ENCODE peak calls at places on chromosomes 13 and 19, in six cellular contexts. One of them, this sample, is unnamed.

GRCh38 chr13:19910336-19911072 is 47.1 kb upstream of the ZMYM5 start:
- DNase-seq in thoracic aorta: no peak
- DNase-seq in fibroblast of lung: no peak
- DNase-seq in uterus: no peak
- DNase-seq in pancreas: no peak
- DNase-seq in SK-N-SH: no peak
- DNase-seq in this sample: peak; percentile 72

GRCh38 chr19:18586311-18586710 is 2.3 kb upstream of the REX1BD start:
- DNase-seq in thoracic aorta: no peak
- DNase-seq in fibroblast of lung: no peak
- DNase-seq in uterus: no peak
- DNase-seq in pancreas: no peak
- DNase-seq in SK-N-SH: no peak
- DNase-seq in this sample: no peak

GRCh38 chr19:8517551-8518442 is 3.8 kb upstream of the ZNF414 start:
- DNase-seq in thoracic aorta: no peak
- DNase-seq in fibroblast of lung: peak; percentile 37
- DNase-seq in uterus: no peak
- DNase-seq in pancreas: no peak
- DNase-seq in SK-N-SH: no peak
- DNase-seq in this sample: no peak

GRCh38 chr19:18743281-18743825 is 47.8 kb downstream of the COMP start:
- DNase-seq in thoracic aorta: no peak
- DNase-seq in fibroblast of lung: peak; percentile 79
- DNase-seq in uterus: peak; percentile 62
- DNase-seq in pancreas: peak; percentile 54
- DNase-seq in SK-N-SH: peak; percentile 92
- DNase-seq in this sample: no peak

GRCh38 chr19:17219286-17219685 is 4.1 kb downstream of the USE1 start:
- DNase-seq in thoracic aorta: no peak
- DNase-seq in fibroblast of lung: no peak
- DNase-seq in uterus: no peak
- DNase-seq in pancreas: no peak
- DNase-seq in SK-N-SH: no peak
- DNase-seq in this sample: no peak

GRCh38 chr19:29578349-29578748 is 27.7 kb upstream of the POP4 start:
- DNase-seq in thoracic aorta: no peak
- DNase-seq in fibroblast of lung: no peak
- DNase-seq in uterus: no peak
- DNase-seq in pancreas: no peak
- DNase-seq in SK-N-SH: no peak
- DNase-seq in this sample: no peak

GRCh38 chr13:114124921-114125320 is 7.5 kb downstream of the RASA3 start:
- DNase-seq in thoracic aorta: no peak
- DNase-seq in fibroblast of lung: peak; percentile 72
- DNase-seq in uterus: no peak
- DNase-seq in pancreas: no peak
- DNase-seq in SK-N-SH: no peak
- DNase-seq in this sample: peak; percentile 77

GRCh38 chr13:49585220-49586157 is at the start of gene RCBTB1:
- DNase-seq in thoracic aorta: peak; percentile 8
- DNase-seq in fibroblast of lung: peak; percentile 58
- DNase-seq in uterus: peak; percentile 55
- DNase-seq in pancreas: peak; percentile 79
- DNase-seq in SK-N-SH: peak; percentile 99
- DNase-seq in this sample: no peak

GRCh38 chr19:22608441-22608840 is 25.7 kb upstream of the ZNF492 start:
- DNase-seq in thoracic aorta: no peak
- DNase-seq in fibroblast of lung: no peak
- DNase-seq in uterus: no peak
- DNase-seq in pancreas: no peak
- DNase-seq in SK-N-SH: no peak
- DNase-seq in this sample: no peak

DNA sequence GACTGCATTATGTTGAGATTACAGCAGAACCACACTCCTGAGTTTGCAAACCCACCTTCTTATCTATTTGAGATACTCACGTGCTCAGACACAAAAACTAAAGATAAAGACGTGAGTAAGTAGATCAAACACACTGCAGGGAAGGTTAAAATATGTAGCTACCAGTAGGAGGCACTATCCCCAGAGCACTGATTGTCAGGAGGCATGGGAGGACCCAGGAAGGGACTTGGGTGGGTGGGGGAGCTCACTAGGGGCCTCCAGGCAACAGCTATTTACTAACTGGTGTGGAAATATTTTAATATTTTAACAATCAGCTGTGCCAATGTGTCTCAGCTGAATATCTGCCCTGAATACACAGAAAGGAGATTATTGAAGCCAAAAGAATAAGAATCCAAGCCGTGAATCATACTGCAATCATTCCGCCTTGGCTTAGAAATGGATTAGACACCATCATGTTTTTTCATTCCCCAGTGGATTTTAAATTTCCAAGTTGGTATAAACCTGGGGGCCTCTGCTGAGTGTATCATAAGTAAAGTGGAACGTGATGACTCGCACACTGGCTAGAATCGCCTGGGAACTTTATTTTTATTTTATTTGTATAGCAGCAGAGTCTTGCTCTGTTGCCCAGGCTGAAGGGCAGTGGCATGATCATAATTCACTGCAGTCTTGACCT is 73.2 kb upstream of the CACNA1A start:
- DNase-seq in thoracic aorta: no peak
- DNase-seq in fibroblast of lung: no peak
- DNase-seq in uterus: no peak
- DNase-seq in pancreas: no peak
- DNase-seq in SK-N-SH: no peak
- DNase-seq in this sample: no peak
- TF ChIP-seq CTCF in thoracic aorta: no peak
- TF ChIP-seq CTCF in fibroblast of lung: no peak
- TF ChIP-seq CTCF in uterus: no peak
- TF ChIP-seq CTCF in pancreas: no peak
- TF ChIP-seq CTCF in SK-N-SH: peak; percentile 26
- TF ChIP-seq CTCF in this sample: no peak

GRCh38 chr19:15197275-15198005 is 3.4 kb downstream of the NOTCH3 start:
- DNase-seq in thoracic aorta: no peak
- DNase-seq in fibroblast of lung: peak; percentile 39
- DNase-seq in uterus: no peak
- DNase-seq in pancreas: no peak
- DNase-seq in SK-N-SH: peak; percentile 67
- DNase-seq in this sample: no peak

GRCh38 chr19:15195987-15196682 is 4.7 kb downstream of the NOTCH3 start:
- DNase-seq in thoracic aorta: no peak
- DNase-seq in fibroblast of lung: no peak
- DNase-seq in uterus: no peak
- DNase-seq in pancreas: peak; percentile 85
- DNase-seq in SK-N-SH: no peak
- DNase-seq in this sample: peak; percentile 5

GRCh38 chr19:15195381-15195964 is 5.3 kb downstream of the NOTCH3 start:
- DNase-seq in thoracic aorta: peak; percentile 59
- DNase-seq in fibroblast of lung: peak; percentile 53
- DNase-seq in uterus: peak; percentile 53
- DNase-seq in pancreas: peak; percentile 59
- DNase-seq in SK-N-SH: peak; percentile 94
- DNase-seq in this sample: peak; percentile 14

GRCh38 chr19:15196683-15197005 is 4.2 kb downstream of the NOTCH3 start:
- DNase-seq in thoracic aorta: no peak
- DNase-seq in fibroblast of lung: no peak
- DNase-seq in uterus: no peak
- DNase-seq in pancreas: no peak
- DNase-seq in SK-N-SH: no peak
- DNase-seq in this sample: no peak

GRCh38 chr19:15194938-15195337 is 5.9 kb downstream of the NOTCH3 start:
- DNase-seq in thoracic aorta: peak; percentile 66
- DNase-seq in fibroblast of lung: no peak
- DNase-seq in uterus: no peak
- DNase-seq in pancreas: peak; percentile 36
- DNase-seq in SK-N-SH: no peak
- DNase-seq in this sample: no peak
- H3K27me3 ChIP-seq in thoracic aorta: no peaks in the 10 kb centered on the region
- H3K27me3 ChIP-seq in fibroblast of lung: no peaks in the 10 kb centered on the region
- H3K27me3 ChIP-seq in uterus: no peaks in the 10 kb centered on the region
- H3K27me3 ChIP-seq in pancreas: no peaks in the 10 kb centered on the region
- H3K27me3 ChIP-seq in SK-N-SH: no peaks in the 10 kb centered on the region
- H3K27me3 ChIP-seq in this sample: peaks cover 27% of the 10 kb centered on the region

DNA sequence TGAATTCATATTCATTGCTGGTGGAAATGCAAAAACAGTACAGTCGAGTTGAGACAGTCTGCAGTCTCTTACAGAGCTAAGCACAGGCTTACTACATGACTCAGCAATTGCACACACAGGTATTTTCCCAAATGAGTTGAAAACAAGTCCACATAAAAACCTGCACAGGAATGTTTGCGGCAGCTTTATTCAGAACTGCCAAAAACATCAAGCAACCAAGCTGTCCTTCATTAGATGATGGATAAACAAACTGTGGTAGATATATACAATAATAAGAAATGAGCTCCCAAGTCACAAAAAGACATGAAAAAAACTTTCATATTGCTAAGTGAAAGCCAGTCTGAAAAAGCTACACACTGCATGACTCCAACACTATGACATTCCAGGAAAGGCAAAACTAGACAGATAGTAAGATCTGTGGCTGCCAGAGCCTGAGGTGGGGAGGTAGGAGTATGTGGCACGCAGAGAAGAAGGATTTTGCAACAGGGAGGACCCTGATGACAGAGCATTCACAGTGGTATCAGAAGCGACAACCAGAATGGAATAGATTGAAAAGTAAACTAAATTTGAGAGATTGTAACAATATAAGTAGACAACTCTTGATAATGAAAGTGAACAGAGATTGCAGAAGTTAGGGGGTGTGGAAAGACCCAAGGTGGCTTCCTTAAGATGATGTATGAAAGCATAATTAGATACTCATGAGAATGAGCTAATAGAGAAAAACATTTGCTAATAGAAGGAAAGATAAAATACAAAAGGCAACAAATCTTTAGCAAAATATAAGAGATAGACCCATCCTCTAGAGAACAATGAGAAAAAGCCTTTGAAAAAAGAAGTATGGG is 52.7 kb downstream of the TSC22D1 start:
- DNase-seq in thoracic aorta: no peak
- DNase-seq in fibroblast of lung: peak; percentile 44
- DNase-seq in uterus: no peak
- DNase-seq in pancreas: peak; percentile 22
- DNase-seq in SK-N-SH: no peak
- DNase-seq in this sample: peak; percentile 79
- H3K4me3 ChIP-seq in thoracic aorta: peak overlapping the region; percentile 31
- H3K4me3 ChIP-seq in fibroblast of lung: no peak overlapping the region
- H3K4me3 ChIP-seq in uterus: no peak overlapping the region
- H3K4me3 ChIP-seq in pancreas: no peak overlapping the region
- H3K4me3 ChIP-seq in SK-N-SH: peak overlapping the region; percentile 33
- H3K4me3 ChIP-seq in this sample: no peak overlapping the region

DNA sequence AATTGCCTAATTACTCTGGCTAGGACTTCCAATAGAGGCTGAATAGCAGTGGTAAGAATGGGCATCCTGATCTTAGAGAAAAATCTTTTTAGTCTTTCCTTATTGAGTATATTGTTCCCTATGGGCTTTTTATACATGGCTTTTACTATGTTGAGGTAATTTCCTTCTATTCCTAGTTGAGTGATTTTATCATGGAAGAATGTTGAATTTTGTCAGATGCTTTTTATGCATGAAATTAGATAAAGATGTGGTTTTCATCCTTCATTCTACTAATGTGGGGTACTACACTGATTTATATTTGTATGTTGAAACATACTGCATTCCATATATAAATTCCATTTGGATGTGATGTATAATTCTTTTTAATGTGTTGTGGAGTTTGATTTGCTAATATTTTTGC is 2673.7 kb downstream of the PCDH9 start:
- DNase-seq in thoracic aorta: no peak
- DNase-seq in fibroblast of lung: no peak
- DNase-seq in uterus: no peak
- DNase-seq in pancreas: no peak
- DNase-seq in SK-N-SH: no peak
- DNase-seq in this sample: no peak
- TF ChIP-seq CTCF in thoracic aorta: no peak
- TF ChIP-seq CTCF in fibroblast of lung: no peak
- TF ChIP-seq CTCF in uterus: no peak
- TF ChIP-seq CTCF in pancreas: no peak
- TF ChIP-seq CTCF in SK-N-SH: no peak
- TF ChIP-seq CTCF in this sample: no peak

DNA sequence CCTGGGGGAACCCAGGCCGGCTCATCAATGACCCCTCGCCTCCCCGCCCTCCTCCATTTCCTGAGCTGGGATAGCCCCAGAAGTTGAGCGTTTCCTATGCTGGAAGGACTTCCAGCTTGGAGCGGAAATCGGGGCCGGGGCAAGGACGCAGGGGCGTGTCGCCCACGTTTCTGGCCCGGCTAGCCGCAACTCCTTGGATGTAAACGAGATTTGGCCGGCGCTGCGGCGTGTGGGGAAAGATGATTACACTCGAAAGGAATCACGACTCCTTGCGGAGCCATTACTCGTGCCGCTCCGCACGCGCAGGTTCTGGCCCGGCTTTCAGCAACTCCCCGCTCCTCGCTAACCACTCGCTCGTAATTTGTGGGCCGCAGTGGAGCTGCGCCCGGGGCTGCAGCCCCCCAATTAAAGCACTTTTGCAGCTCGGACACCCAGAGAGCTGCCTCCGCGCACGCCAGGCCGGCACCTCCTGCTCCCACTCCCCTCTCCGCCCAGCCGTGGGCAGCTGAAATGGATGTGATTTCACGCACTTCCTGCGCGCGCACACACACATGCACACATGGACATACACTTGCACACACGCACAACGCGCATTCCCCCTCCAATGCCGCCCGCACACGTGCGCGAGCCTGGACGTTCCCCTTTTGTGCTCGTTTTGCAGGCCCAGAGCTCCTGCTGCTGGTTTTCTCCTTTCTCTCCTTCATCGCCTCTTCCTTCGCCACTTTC is 15.7 kb downstream of the ZIC5 start:
- DNase-seq in thoracic aorta: no peak
- DNase-seq in fibroblast of lung: no peak
- DNase-seq in uterus: no peak
- DNase-seq in pancreas: no peak
- DNase-seq in SK-N-SH: no peak
- DNase-seq in this sample: no peak
- H3K27me3 ChIP-seq in thoracic aorta: peaks cover 68% of the 10 kb centered on the region
- H3K27me3 ChIP-seq in fibroblast of lung: peaks cover 61% of the 10 kb centered on the region
- H3K27me3 ChIP-seq in uterus: peaks cover 54% of the 10 kb centered on the region
- H3K27me3 ChIP-seq in pancreas: peaks cover 56% of the 10 kb centered on the region
- H3K27me3 ChIP-seq in SK-N-SH: peaks cover 98% of the 10 kb centered on the region
- H3K27me3 ChIP-seq in this sample: peaks cover 85% of the 10 kb centered on the region

GRCh38 chr13:28047784-28048388 is 52.5 kb downstream of the FLT3 start:
- DNase-seq in thoracic aorta: no peak
- DNase-seq in fibroblast of lung: no peak
- DNase-seq in uterus: no peak
- DNase-seq in pancreas: no peak
- DNase-seq in SK-N-SH: no peak
- DNase-seq in this sample: peak; percentile 44
- H3K4me3 ChIP-seq in thoracic aorta: no peak overlapping the region
- H3K4me3 ChIP-seq in fibroblast of lung: no peak overlapping the region
- H3K4me3 ChIP-seq in uterus: no peak overlapping the region
- H3K4me3 ChIP-seq in pancreas: no peak overlapping the region
- H3K4me3 ChIP-seq in SK-N-SH: no peak overlapping the region
- H3K4me3 ChIP-seq in this sample: no peak overlapping the region

This sample was measured in kidney epithelial cell.